ENCODE peak calls at places on chromosomes 16 and 17, in seven cellular contexts. K is Karpas-422; T is thyroid gland; J is gastrocnemius medialis; X is fibroblast of lung; U is naive thymus-derived CD4-positive, alpha-beta T cell; R is tibial nerve. Z is an unnamed sample.
A peak's percentile ranks its signal among the peaks of the same experiment; 100 is the strongest.

GRCh38 chr16:56938664-56939513 is 6.9 kb downstream of the HERPUD1 start:
- DNase-seq in T (no peak), U (no peak), R (no peak), J (no peak), X (no peak), K (no peak), Z (no peak)

GRCh38 chr16:30997000-30997886 is 12.2 kb downstream of the HSD3B7 start:
- DNase-seq in T (peak; percentile 54), X (peak; percentile 64), K (peak; percentile 91), U (peak; percentile 45), R (peak; percentile 65), J (peak; percentile 71), Z (peak; percentile 85)

GRCh38 chr16:25426829-25427228 is 169.2 kb upstream of the ZKSCAN2 start:
- DNase-seq in T (no peak), X (no peak), J (no peak), U (no peak), R (no peak), K (no peak), Z (no peak)

GRCh38 chr17:6910987-6911603 is 79.6 kb upstream of the TEKT1 start:
- DNase-seq in K (peak; percentile 80), U (peak; percentile 9), R (no peak), J (no peak), T (no peak), X (peak; percentile 71), Z (no peak)

GRCh38 chr17:44942456-44942855 is 5.1 kb downstream of the KIF18B start:
- DNase-seq in J (no peak), T (no peak), R (no peak), X (no peak), U (no peak), K (no peak), Z (no peak)

GRCh38 chr17:59505610-59506276 is 59.7 kb upstream of the DHX40 start:
- DNase-seq in X (no peak), T (no peak), J (no peak), K (no peak), R (no peak), U (no peak), Z (no peak)

GRCh38 chr17:8384801-8385335 is 1.9 kb upstream of the RPL26 start:
- DNase-seq in U (no peak), R (no peak), X (peak; percentile 47), K (no peak), J (no peak), T (no peak), Z (no peak)

GRCh38 chr16:1344499-1344898 is 7.2 kb downstream of the TSR3 start:
- DNase-seq in R (no peak), U (no peak), T (no peak), J (no peak), K (no peak), X (no peak), Z (peak; percentile 23)

GRCh38 chr16:70579648-70580630 is 56.3 kb downstream of the SF3B3 start:
- DNase-seq in R (no peak), T (peak; percentile 80), K (peak; percentile 61), J (peak; percentile 32), X (no peak), U (no peak), Z (no peak)

GRCh38 chr16:57277586-57277985 is 6.9 kb downstream of the PLLP start:
- DNase-seq in U (peak; percentile 76), X (peak; percentile 22), K (no peak), R (no peak), T (no peak), J (no peak), Z (no peak)

GRCh38 chr17:76734080-76734840 is 2.9 kb downstream of the SRSF2 start:
- DNase-seq in T (no peak), K (peak; percentile 54), R (no peak), J (no peak), U (no peak), X (peak; percentile 44), Z (no peak)

GRCh38 chr16:82152641-82153094 is 17.4 kb downstream of the MPHOSPH6 start:
- DNase-seq in R (no peak), K (no peak), U (no peak), T (no peak), X (peak; percentile 50), J (no peak), Z (no peak)

GRCh38 chr16:83619381-83620150 is 188.2 kb upstream of the HSBP1 start:
- DNase-seq in K (no peak), R (no peak), X (no peak), T (no peak), J (no peak), U (no peak), Z (no peak)

GRCh38 chr16:48559462-48560211 is 50.3 kb downstream of the N4BP1 start:
- DNase-seq in J (no peak), K (peak; percentile 60), T (no peak), R (no peak), X (no peak), U (no peak), Z (no peak)

DNA sequence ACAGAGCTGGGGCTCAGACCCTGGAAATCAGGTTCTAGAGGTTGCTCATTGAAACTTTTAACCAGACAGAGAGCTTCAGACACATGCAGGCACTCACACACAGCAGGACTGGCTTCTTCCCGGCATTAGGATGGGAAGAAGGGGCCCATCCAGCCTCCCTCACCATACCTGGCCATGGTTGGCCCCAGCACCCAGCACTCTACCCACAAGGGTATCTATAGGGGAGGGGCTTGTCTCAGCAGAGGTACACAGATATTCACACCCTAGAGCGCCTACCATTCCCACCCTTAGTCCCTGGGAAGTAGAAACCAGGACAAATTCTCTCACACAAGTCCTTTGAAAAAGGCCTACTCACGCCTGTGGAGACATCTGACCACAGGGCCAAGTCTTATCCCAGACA is 20.5 kb upstream of the CCL2 start:
- DNase-seq in X (no peak), J (no peak), R (no peak), T (no peak), K (no peak), U (no peak), Z (no peak)
- H3K27ac ChIP-seq in X (no peak overlapping the region), J (peak overlapping the region; percentile 69), R (peak overlapping the region; percentile 92), T (peak overlapping the region; percentile 3), K (no peak overlapping the region), U (no peak overlapping the region), Z (peak overlapping the region; percentile 81)

GRCh38 chr17:70879389-70879788 is 710.1 kb downstream of the KCNJ2 start:
- DNase-seq in U (no peak), K (no peak), T (no peak), J (no peak), R (no peak), X (peak; percentile 86), Z (no peak)
- H3K9me3 ChIP-seq in U (no peaks in the 10 kb centered on the region), K (no peaks in the 10 kb centered on the region), T (no peaks in the 10 kb centered on the region), J (no peaks in the 10 kb centered on the region), R (no peaks in the 10 kb centered on the region), X (no peaks in the 10 kb centered on the region), Z (no peaks in the 10 kb centered on the region)

GRCh38 chr17:42891539-42892152 is 9.0 kb upstream of the G6PC1 start:
- DNase-seq in T (peak; percentile 45), J (peak; percentile 73), U (no peak), R (no peak), K (no peak), X (peak; percentile 32), Z (no peak)
- H3K27ac ChIP-seq in T (peak overlapping the region; percentile 80), J (peak overlapping the region; percentile 87), U (no peak overlapping the region), R (peak overlapping the region; percentile 70), K (no peak overlapping the region), X (no peak overlapping the region), Z (peak overlapping the region; percentile 8)

DNA sequence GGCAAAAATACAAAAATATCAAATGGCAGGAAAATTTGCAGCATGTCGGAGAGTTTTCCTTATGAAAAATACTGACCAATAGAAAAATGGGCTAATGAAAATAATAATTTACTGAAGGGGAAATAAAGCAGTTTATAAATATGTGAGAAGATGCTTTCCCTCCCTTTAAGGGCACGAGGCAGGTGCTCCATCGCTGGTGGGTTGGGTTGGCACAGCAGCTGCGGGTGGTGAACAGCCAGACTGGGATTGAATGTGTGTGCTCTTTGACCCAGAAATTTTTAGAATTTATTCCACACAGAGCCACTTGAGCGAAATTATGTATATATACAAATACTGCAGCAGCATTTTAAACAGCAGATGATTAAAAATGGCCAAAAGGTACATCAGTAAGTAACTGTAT is 109.1 kb upstream of the ZNF750 start:
- DNase-seq in U (no peak), K (no peak), R (no peak), X (no peak), J (no peak), T (no peak), Z (no peak)
- H3K9me3 ChIP-seq in U (no peaks in the 10 kb centered on the region), K (peaks cover 54% of the 10 kb centered on the region), R (peaks cover 72% of the 10 kb centered on the region), X (no peaks in the 10 kb centered on the region), J (no peaks in the 10 kb centered on the region), T (no peaks in the 10 kb centered on the region), Z (no peaks in the 10 kb centered on the region)

GRCh38 chr16:87701505-87701921 is 64.3 kb downstream of the KLHDC4 start:
- DNase-seq in R (no peak), K (peak; percentile 93), J (no peak), U (no peak), X (no peak), T (no peak), Z (no peak)

GRCh38 chr16:87698676-87699179 is 67.1 kb downstream of the KLHDC4 start:
- DNase-seq in R (no peak), J (no peak), X (no peak), K (peak; percentile 62), T (no peak), U (no peak), Z (no peak)

GRCh38 chr16:87701066-87701425 is 64.7 kb downstream of the KLHDC4 start:
- DNase-seq in J (no peak), K (no peak), R (no peak), U (no peak), X (no peak), T (no peak), Z (no peak)

GRCh38 chr16:87702325-87702811 is 63.4 kb downstream of the KLHDC4 start:
- DNase-seq in K (peak; percentile 88), T (no peak), U (no peak), J (no peak), X (peak; percentile 58), R (no peak), Z (no peak)

GRCh38 chr16:87700406-87701065 is 65.2 kb downstream of the KLHDC4 start:
- DNase-seq in R (no peak), K (no peak), U (no peak), T (no peak), X (no peak), J (no peak), Z (peak; percentile 11)
- H3K27ac ChIP-seq in R (no peak overlapping the region), K (peak overlapping the region; percentile 90), U (peak overlapping the region; percentile 57), T (no peak overlapping the region), X (no peak overlapping the region), J (no peak overlapping the region), Z (no peak overlapping the region)

GRCh38 chr17:80781851-80782277 is 209.8 kb upstream of the CHMP6 start:
- DNase-seq in X (no peak), T (no peak), R (no peak), K (no peak), U (no peak), J (peak; percentile 62), Z (no peak)
- H3K9me3 ChIP-seq in X (no peaks in the 10 kb centered on the region), T (no peaks in the 10 kb centered on the region), R (no peaks in the 10 kb centered on the region), K (no peaks in the 10 kb centered on the region), U (no peaks in the 10 kb centered on the region), J (no peaks in the 10 kb centered on the region), Z (no peaks in the 10 kb centered on the region)

DNA sequence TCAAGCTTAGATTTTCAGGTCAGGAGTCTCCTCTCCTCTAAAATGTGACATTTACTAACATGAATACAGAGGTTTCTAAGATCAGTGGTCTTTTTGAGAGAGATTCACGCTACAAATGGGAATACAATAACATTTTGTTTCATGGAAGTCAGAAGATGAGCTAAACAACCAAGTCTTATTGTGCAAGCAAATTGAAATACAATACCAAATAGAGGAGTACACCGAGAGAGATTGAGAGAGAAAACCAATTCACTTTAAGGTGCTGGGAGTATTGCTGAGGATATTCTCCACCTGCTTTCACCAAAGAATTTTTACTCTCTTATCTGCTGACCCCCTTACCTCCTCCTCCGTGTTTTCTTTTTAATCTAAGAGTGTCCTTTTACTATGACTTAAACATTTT is 11.5 kb downstream of the VEZF1 start:
- DNase-seq in R (no peak), U (no peak), X (no peak), J (no peak), K (no peak), T (no peak), Z (no peak)
- H3K27ac ChIP-seq in R (no peak overlapping the region), U (no peak overlapping the region), X (no peak overlapping the region), J (peak overlapping the region; percentile 90), K (no peak overlapping the region), T (peak overlapping the region; percentile 23), Z (no peak overlapping the region)